ENCODE peak calls at places on chromosomes 16 and 17, in five cellular contexts. T is left ventricle myocardium inferior, W is fibroblast of lung, B is DND-41, O is body of pancreas. F is an unnamed sample.

GRCh38 chr16:241866-242265 is 7.2 kb downstream of the FAM234A start:
- DNase-seq in T (no peak), W (no peak), B (no peak), O (no peak), F (no peak)

GRCh38 chr17:79795795-79796569 is 895 bp downstream of the CBX8 start:
- DNase-seq in T (no peak), W (no peak), B (no peak), O (no peak), F (no peak)

GRCh38 chr16:1997591-1998359 is 8.0 kb downstream of the SYNGR3 start:
- DNase-seq in T (no peak), W (peak; percentile 89), B (no peak), O (no peak), F (no peak)

GRCh38 chr17:61574542-61575351 is 16.3 kb downstream of the NACA2 start:
- DNase-seq in T (no peak), W (peak; percentile 76), B (peak; percentile 23), O (peak; percentile 5), F (peak; percentile 53)

GRCh38 chr17:20008242-20009051 is 712 bp upstream of the SPECC1 start:
- DNase-seq in T (peak; percentile 20), W (no peak), B (no peak), O (peak; percentile 28), F (peak; percentile 22)

GRCh38 chr16:67537636-67538591 is 9.3 kb downstream of the RIPOR1 start:
- DNase-seq in T (peak; percentile 79), W (no peak), B (peak; percentile 81), O (peak; percentile 75), F (no peak)

GRCh38 chr17:81831957-81832607 is 1.0 kb downstream of the MCRIP1 start:
- DNase-seq in T (no peak), W (no peak), B (peak; percentile 81), O (peak; percentile 56), F (peak; percentile 65)

GRCh38 chr16:12337776-12338655 is 361.5 kb downstream of the SNX29 start:
- DNase-seq in T (no peak), W (no peak), B (no peak), O (no peak), F (no peak)

GRCh38 chr16:80208015-80208414 is 332.8 kb upstream of the DYNLRB2 start:
- DNase-seq in T (no peak), W (no peak), B (no peak), O (no peak), F (peak; percentile 87)

GRCh38 chr17:44968225-44969143 is at the start of gene C1QL1:
- DNase-seq in T (peak; percentile 94), W (peak; percentile 84), B (peak; percentile 94), O (peak; percentile 94), F (peak; percentile 58)

GRCh38 chr16:13171313-13171712 is 269.9 kb downstream of the SHISA9 start:
- DNase-seq in T (no peak), W (no peak), B (no peak), O (no peak), F (no peak)

GRCh38 chr16:58584831-58585505 is 44.7 kb downstream of the CNOT1 start:
- DNase-seq in T (no peak), W (no peak), B (no peak), O (no peak), F (no peak)

GRCh38 chr16:16096161-16096857 is 127.0 kb downstream of the ABCC6 start:
- DNase-seq in T (peak; percentile 22), W (peak; percentile 80), B (no peak), O (peak; percentile 48), F (no peak)

GRCh38 chr16:7026639-7027038 is 306.0 kb upstream of the RBFOX1 start:
- DNase-seq in T (no peak), W (no peak), B (no peak), O (no peak), F (no peak)

GRCh38 chr17:43928606-43929005 is 13.7 kb downstream of the PPY start:
- DNase-seq in T (no peak), W (no peak), B (no peak), O (no peak), F (no peak)

GRCh38 chr17:73066148-73066884 is 26.2 kb downstream of the SLC39A11 start:
- DNase-seq in T (no peak), W (no peak), B (no peak), O (no peak), F (no peak)

GRCh38 chr16:71431176-71431575 is 10.7 kb downstream of the TLE7 start:
- DNase-seq in T (no peak), W (no peak), B (no peak), O (no peak), F (no peak)

DNA sequence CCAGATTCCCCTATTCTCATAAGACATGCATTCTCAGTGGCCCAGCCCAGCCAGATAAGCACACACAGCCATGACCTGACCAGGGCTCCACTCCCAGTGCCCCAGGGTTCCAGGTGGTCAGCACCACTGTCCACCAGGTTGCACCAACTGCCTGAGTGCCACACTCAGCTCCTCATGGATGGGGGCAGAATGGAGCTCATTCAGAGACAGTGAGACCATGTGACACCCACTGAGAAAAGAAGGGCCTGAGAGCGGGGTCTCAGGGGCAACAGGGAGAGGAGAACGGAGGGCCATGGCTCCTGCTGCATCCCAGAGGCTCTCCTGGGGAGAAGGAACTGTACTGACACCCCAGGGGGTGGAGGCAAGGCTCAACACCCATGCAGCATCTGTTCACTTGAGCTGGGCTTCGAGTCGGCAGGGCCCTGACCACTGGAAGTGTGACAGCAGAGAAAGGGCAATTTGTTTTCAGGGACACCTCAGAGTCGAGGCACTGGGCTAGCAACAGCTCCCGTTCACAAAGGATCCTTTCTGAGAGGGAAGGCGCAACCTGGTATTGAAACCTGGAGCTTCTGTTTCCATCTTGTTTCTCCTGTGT is 18.7 kb upstream of the SLC38A8 start:
- DNase-seq in T (no peak), W (no peak), B (no peak), O (no peak), F (no peak)
- H3K36me3 ChIP-seq in T (peaks cover 80% of the 10 kb centered on the region), W (peaks cover 13% of the 10 kb centered on the region), B (peaks cover 96% of the 10 kb centered on the region), O (peaks cover 21% of the 10 kb centered on the region), F (peaks cover 36% of the 10 kb centered on the region)

GRCh38 chr16:85546585-85547447 is 66.3 kb upstream of the GSE1 start:
- DNase-seq in T (no peak), W (no peak), B (no peak), O (no peak), F (no peak)
- TF ChIP-seq CTCF in T (peak; percentile 44), W (no peak), B (peak; percentile 10), O (no peak), F (peak; percentile 8)

GRCh38 chr16:89574681-89575246 is 794 bp upstream of the CPNE7 start:
- DNase-seq in T (peak; percentile 32), W (peak; percentile 75), B (no peak), O (peak; percentile 51), F (peak; percentile 30)
- H3K27me3 ChIP-seq in T (peaks cover 76% of the 10 kb centered on the region), W (no peaks in the 10 kb centered on the region), B (no peaks in the 10 kb centered on the region), O (peaks cover 13% of the 10 kb centered on the region), F (peaks cover 9% of the 10 kb centered on the region)

GRCh38 chr17:49898547-49899490 is 51.0 kb upstream of the TAC4 start:
- DNase-seq in T (no peak), W (no peak), B (no peak), O (no peak), F (peak; percentile 11)
- H3K36me3 ChIP-seq in T (no peaks in the 10 kb centered on the region), W (no peaks in the 10 kb centered on the region), B (no peaks in the 10 kb centered on the region), O (no peaks in the 10 kb centered on the region), F (no peaks in the 10 kb centered on the region)

DNA sequence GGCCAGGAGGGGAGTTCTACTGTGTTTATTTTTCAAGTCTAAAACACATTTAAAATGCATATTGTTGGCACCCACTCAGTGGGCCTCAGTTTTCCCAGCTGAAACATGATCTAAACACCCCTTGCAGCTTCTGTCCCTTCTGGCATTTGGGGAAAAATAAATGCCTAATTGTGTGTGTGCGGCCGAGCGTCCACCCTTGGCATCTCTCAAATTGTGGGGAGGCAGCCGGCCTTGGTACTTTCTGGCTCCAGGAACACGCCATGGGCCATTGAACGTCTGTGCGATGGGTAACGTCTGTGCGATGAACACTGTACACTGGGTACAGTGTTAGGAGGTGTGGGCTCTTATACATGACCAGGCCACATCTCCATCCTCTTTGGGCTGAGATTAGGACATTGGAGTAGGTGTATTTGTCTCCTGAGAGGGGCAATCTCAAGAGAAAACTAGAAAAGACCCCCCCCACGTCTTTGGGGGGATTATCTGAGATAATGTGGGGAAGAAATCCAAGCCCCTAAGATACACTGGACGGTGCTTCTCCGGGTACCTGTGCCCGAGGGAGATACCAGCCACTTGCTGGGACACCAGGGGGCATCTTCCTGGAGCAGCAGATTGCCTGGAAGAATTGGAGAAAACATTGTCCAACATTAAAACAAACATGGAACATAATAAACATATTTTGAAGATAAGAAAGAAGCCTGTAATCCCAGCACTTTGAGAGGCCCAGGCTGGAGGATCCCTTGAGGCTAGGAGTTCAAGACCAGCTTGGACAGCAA is 54.9 kb downstream of the RAB11FIP4 start:
- DNase-seq in T (no peak), W (no peak), B (no peak), O (no peak), F (no peak)
- TF ChIP-seq CTCF in T (peak; percentile 23), W (no peak), B (no peak), O (no peak), F (peak; percentile 19)

F was measured in bronchial epithelial cell.